ENCODE peak calls at places on chromosomes 3 and 15, in five cellular contexts. Q is GM23248, E is neural progenitor cell, F is HCT116, H is astrocyte. S is an unnamed sample.

GRCh38 chr3:126261037-126261436 is 80.7 kb upstream of the ALDH1L1 start:
- DNase-seq in Q (peak; percentile 62), E (peak; percentile 48), F (no peak), H (no peak), S (peak; percentile 89)

GRCh38 chr15:45384700-45385099 is 6.4 kb upstream of the GATM start:
- DNase-seq in Q (no peak), E (no peak), F (no peak), H (no peak), S (no peak)

GRCh38 chr3:9231488-9231887 is 18.0 kb downstream of the SRGAP3 start:
- DNase-seq in Q (no peak), E (no peak), F (no peak), H (no peak), S (no peak)

GRCh38 chr15:94300612-94301011 is 69.3 kb downstream of the MCTP2 start:
- DNase-seq in Q (no peak), E (no peak), F (no peak), H (no peak), S (no peak)

GRCh38 chr3:51538115-51538458 is 432 bp upstream of the RAD54L2 start:
- DNase-seq in Q (peak; percentile 38), E (no peak), F (no peak), H (peak; percentile 8), S (no peak)

GRCh38 chr15:35603298-35603697 is 57.3 kb upstream of the DPH6 start:
- DNase-seq in Q (peak; percentile 73), E (no peak), F (no peak), H (peak; percentile 84), S (no peak)

GRCh38 chr3:43177092-43177491 is 71.2 kb upstream of the POMGNT2 start:
- DNase-seq in Q (no peak), E (no peak), F (no peak), H (no peak), S (no peak)

GRCh38 chr3:117687096-117687495 is 977.5 kb downstream of the TUSC7 start:
- DNase-seq in Q (no peak), E (no peak), F (no peak), H (no peak), S (no peak)

GRCh38 chr15:65081270-65081669 is 4.7 kb downstream of the KBTBD13 start:
- DNase-seq in Q (no peak), E (no peak), F (no peak), H (no peak), S (no peak)

GRCh38 chr15:65079580-65079979 is 3.0 kb downstream of the KBTBD13 start:
- DNase-seq in Q (no peak), E (no peak), F (no peak), H (no peak), S (no peak)

GRCh38 chr15:65077291-65077980 is 890 bp downstream of the KBTBD13 start:
- DNase-seq in Q (no peak), E (no peak), F (no peak), H (no peak), S (no peak)

GRCh38 chr15:65076486-65077290 is at the start of gene KBTBD13:
- DNase-seq in Q (no peak), E (no peak), F (no peak), H (no peak), S (no peak)

GRCh38 chr15:65077981-65078352 is 1.4 kb downstream of the KBTBD13 start:
- DNase-seq in Q (peak; percentile 84), E (peak; percentile 77), F (peak; percentile 48), H (no peak), S (peak; percentile 70)
- TF ChIP-seq EZH2 in Q (no peak), E (no peak), F (no peak), H (no peak), S (no peak)

GRCh38 chr15:41512512-41513281 is 930 bp downstream of the LTK start:
- DNase-seq in Q (peak; percentile 56), E (peak; percentile 28), F (no peak), H (no peak), S (peak; percentile 24)

GRCh38 chr15:41513282-41514227 is at the start of gene LTK:
- DNase-seq in Q (peak; percentile 22), E (peak; percentile 77), F (peak; percentile 65), H (no peak), S (peak; percentile 90)

GRCh38 chr15:41512078-41512394 is 1.6 kb downstream of the LTK start:
- DNase-seq in Q (no peak), E (no peak), F (no peak), H (no peak), S (no peak)

GRCh38 chr15:41511331-41512077 is 2.1 kb downstream of the LTK start:
- DNase-seq in Q (no peak), E (peak; percentile 65), F (no peak), H (no peak), S (no peak)

DNA sequence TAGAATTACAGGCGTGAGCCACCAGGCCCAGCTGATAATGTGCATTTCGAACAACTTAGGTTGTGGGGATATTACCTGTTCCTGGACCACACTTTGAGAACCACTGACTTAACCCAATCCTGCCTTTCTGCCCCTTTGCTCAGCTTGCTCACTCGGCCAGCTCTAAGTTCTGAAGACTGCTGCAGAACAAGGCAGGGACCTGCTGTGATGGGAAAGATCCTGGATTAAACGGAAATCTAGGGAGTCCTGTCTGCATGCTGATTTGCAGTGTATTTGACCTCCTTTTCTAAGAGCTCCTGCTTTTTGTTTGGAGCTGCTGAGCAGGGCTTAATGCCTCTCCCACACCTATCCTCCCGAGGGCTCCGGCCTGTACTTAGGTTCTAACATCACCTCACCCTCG is 2.9 kb downstream of the LTK start:
- DNase-seq in Q (no peak), E (peak; percentile 40), F (no peak), H (no peak), S (no peak)
- H3K4me3 ChIP-seq in Q (no peak overlapping the region), E (peak overlapping the region; percentile 42), F (no peak overlapping the region), H (no peak overlapping the region), S (no peak overlapping the region)

GRCh38 chr3:147371771-147372340 is 34.5 kb downstream of the ZIC4 start:
- DNase-seq in Q (no peak), E (no peak), F (no peak), H (no peak), S (no peak)

GRCh38 chr3:147370316-147370715 is 36.0 kb downstream of the ZIC4 start:
- DNase-seq in Q (no peak), E (no peak), F (no peak), H (no peak), S (no peak)

GRCh38 chr3:147369671-147370123 is 36.6 kb downstream of the ZIC4 start:
- DNase-seq in Q (no peak), E (peak; percentile 74), F (no peak), H (no peak), S (no peak)

GRCh38 chr3:147372525-147373027 is 33.8 kb downstream of the ZIC4 start:
- DNase-seq in Q (no peak), E (no peak), F (no peak), H (no peak), S (no peak)

GRCh38 chr3:147371141-147371540 is 35.2 kb downstream of the ZIC4 start:
- DNase-seq in Q (no peak), E (no peak), F (no peak), H (no peak), S (no peak)
- TF ChIP-seq EZH2 in Q (no peak), E (peak; percentile 16), F (no peak), H (peak; percentile 30), S (peak; percentile 21)

DNA sequence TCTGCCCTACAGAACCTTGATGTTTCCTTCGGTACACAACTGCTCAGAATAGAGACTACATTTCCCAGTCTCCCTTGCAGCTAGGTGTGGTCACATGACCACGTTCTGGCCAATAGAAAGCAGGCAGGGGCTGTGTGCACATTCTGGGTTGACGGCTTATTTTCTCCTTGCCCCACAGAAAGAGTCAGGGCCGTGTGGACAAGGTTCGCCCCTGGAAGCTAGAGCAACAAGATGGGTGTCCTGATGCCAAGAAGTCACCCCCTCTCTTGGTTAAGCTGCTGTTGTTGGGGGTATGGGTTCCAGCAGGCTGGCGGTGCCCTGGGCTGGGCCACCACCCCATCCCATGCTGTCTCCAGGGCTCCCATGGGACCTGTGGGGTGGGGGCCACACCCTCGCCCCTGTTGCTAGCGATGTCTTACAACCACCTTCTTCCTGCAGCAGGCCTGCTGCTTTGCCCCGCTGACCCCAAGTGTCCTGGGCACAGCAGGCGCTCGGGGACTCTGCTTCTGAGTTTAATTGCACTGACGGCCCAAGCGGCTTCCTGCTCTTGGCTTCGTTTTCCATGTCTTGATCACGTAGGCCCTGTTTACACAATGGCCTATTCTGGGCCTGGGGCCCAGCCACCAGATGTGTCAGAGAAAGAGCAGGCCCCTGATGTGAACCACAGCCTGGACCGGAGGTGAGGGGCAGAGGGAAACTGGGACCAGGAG is 24.9 kb downstream of the ABTB1 start:
- DNase-seq in Q (peak; percentile 87), E (peak; percentile 80), F (peak; percentile 50), H (peak; percentile 70), S (peak; percentile 92)
- H3K4me3 ChIP-seq in Q (peak overlapping the region; percentile 17), E (no peak overlapping the region), F (no peak overlapping the region), H (no peak overlapping the region), S (peak overlapping the region; percentile 14)

DNA sequence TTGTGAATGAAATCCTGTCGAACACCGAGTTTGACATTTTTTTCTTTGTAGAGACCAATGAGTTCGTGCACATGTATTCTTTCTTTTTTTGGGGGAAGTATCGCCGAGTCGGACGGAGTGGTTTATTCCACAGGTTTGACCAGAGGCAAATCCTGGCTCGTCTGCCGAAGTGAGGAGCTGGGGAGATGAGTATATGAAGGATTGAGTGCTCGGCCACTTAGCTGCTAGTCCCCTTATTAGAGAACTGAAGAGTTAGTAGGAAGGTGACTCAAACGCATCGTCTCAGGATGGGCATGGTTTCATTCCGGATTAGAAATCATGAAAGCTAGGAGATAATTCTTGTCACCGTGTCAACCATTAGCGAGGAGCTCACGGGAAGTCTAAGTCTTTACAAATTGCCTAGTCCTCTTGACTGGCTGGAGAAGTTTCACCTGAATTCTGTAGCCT is 154.7 kb upstream of the GOLIM4 start:
- DNase-seq in Q (peak; percentile 6), E (peak; percentile 29), F (no peak), H (peak; percentile 3), S (no peak)
- TF ChIP-seq EZH2 in Q (peak; percentile 41), E (no peak), F (no peak), H (no peak), S (no peak)

GRCh38 chr15:51516291-51516690 is 106.3 kb downstream of the DMXL2 start:
- DNase-seq in Q (no peak), E (no peak), F (no peak), H (no peak), S (no peak)
- H3K4me3 ChIP-seq in Q (no peak overlapping the region), E (no peak overlapping the region), F (no peak overlapping the region), H (no peak overlapping the region), S (no peak overlapping the region)